ENCODE peak calls at places on chromosome 1, in ten cellular contexts. One of them, this sample, is unnamed. For H3K4me1, the result is how much of the 10 kb centered on the place peaks cover.

GRCh38 chr1:33726274-33726804 is 137.5 kb upstream of the HMGB4 start:
- DNase-seq in GM23248: no peak
- DNase-seq in SK-N-SH: no peak
- DNase-seq in right atrium auricular region: no peak
- DNase-seq in neural progenitor cell: no peak
- DNase-seq in testis: no peak
- DNase-seq in MM.1S: no peak
- DNase-seq in heart left ventricle: no peak
- DNase-seq in adrenal gland: no peak
- DNase-seq in endothelial cell of umbilical vein: no peak
- DNase-seq in this sample: no peak

GRCh38 chr1:205926213-205926612 is 17.0 kb downstream of the SLC26A9 start:
- DNase-seq in SK-N-SH: no peak
- DNase-seq in neural progenitor cell: no peak
- DNase-seq in testis: no peak
- DNase-seq in heart left ventricle: no peak
- DNase-seq in endothelial cell of umbilical vein: no peak
- DNase-seq in GM23248: no peak
- DNase-seq in MM.1S: no peak
- DNase-seq in adrenal gland: no peak
- DNase-seq in right atrium auricular region: no peak
- DNase-seq in this sample: no peak

GRCh38 chr1:227490478-227490877 is 72.9 kb upstream of the ZNF678 start:
- DNase-seq in heart left ventricle: no peak
- DNase-seq in adrenal gland: no peak
- DNase-seq in SK-N-SH: no peak
- DNase-seq in MM.1S: no peak
- DNase-seq in testis: no peak
- DNase-seq in neural progenitor cell: no peak
- DNase-seq in right atrium auricular region: no peak
- DNase-seq in GM23248: no peak
- DNase-seq in endothelial cell of umbilical vein: no peak
- DNase-seq in this sample: no peak

GRCh38 chr1:176719478-176719877 is 256.5 kb downstream of the PAPPA2 start:
- DNase-seq in SK-N-SH: no peak
- DNase-seq in testis: no peak
- DNase-seq in adrenal gland: no peak
- DNase-seq in MM.1S: no peak
- DNase-seq in heart left ventricle: no peak
- DNase-seq in right atrium auricular region: no peak
- DNase-seq in neural progenitor cell: no peak
- DNase-seq in endothelial cell of umbilical vein: no peak
- DNase-seq in GM23248: no peak
- DNase-seq in this sample: no peak

GRCh38 chr1:197327776-197328364 is 59.8 kb downstream of the CRB1 start:
- DNase-seq in heart left ventricle: no peak
- DNase-seq in neural progenitor cell: peak
- DNase-seq in testis: no peak
- DNase-seq in GM23248: peak
- DNase-seq in MM.1S: peak
- DNase-seq in endothelial cell of umbilical vein: peak
- DNase-seq in adrenal gland: no peak
- DNase-seq in SK-N-SH: peak
- DNase-seq in right atrium auricular region: no peak
- DNase-seq in this sample: no peak

GRCh38 chr1:2375246-2375922 is 16.0 kb downstream of the MORN1 start:
- DNase-seq in testis: no peak
- DNase-seq in MM.1S: no peak
- DNase-seq in heart left ventricle: no peak
- DNase-seq in SK-N-SH: no peak
- DNase-seq in right atrium auricular region: no peak
- DNase-seq in endothelial cell of umbilical vein: no peak
- DNase-seq in neural progenitor cell: no peak
- DNase-seq in adrenal gland: no peak
- DNase-seq in GM23248: no peak
- DNase-seq in this sample: no peak

GRCh38 chr1:87684786-87685185 is 356.1 kb downstream of the LMO4 start:
- DNase-seq in heart left ventricle: peak
- DNase-seq in right atrium auricular region: no peak
- DNase-seq in MM.1S: no peak
- DNase-seq in testis: peak
- DNase-seq in endothelial cell of umbilical vein: peak
- DNase-seq in adrenal gland: no peak
- DNase-seq in SK-N-SH: no peak
- DNase-seq in GM23248: peak
- DNase-seq in neural progenitor cell: no peak
- DNase-seq in this sample: peak

GRCh38 chr1:230867119-230867902 is 1.0 kb downstream of the C1orf198 start:
- DNase-seq in right atrium auricular region: no peak
- DNase-seq in testis: no peak
- DNase-seq in neural progenitor cell: no peak
- DNase-seq in endothelial cell of umbilical vein: peak
- DNase-seq in MM.1S: no peak
- DNase-seq in GM23248: peak
- DNase-seq in heart left ventricle: no peak
- DNase-seq in SK-N-SH: no peak
- DNase-seq in adrenal gland: no peak
- DNase-seq in this sample: no peak

GRCh38 chr1:24910751-24911650 is 19.1 kb downstream of the RUNX3 start:
- DNase-seq in adrenal gland: no peak
- DNase-seq in testis: no peak
- DNase-seq in heart left ventricle: no peak
- DNase-seq in MM.1S: no peak
- DNase-seq in right atrium auricular region: no peak
- DNase-seq in neural progenitor cell: no peak
- DNase-seq in endothelial cell of umbilical vein: no peak
- DNase-seq in SK-N-SH: no peak
- DNase-seq in GM23248: no peak
- DNase-seq in this sample: peak

GRCh38 chr1:25990702-25991395 is 7.0 kb downstream of the PAFAH2 start:
- DNase-seq in GM23248: no peak
- DNase-seq in neural progenitor cell: no peak
- DNase-seq in heart left ventricle: no peak
- DNase-seq in MM.1S: no peak
- DNase-seq in adrenal gland: no peak
- DNase-seq in endothelial cell of umbilical vein: no peak
- DNase-seq in testis: no peak
- DNase-seq in SK-N-SH: no peak
- DNase-seq in right atrium auricular region: no peak
- DNase-seq in this sample: no peak

GRCh38 chr1:160951443-160952128 is 3.0 kb downstream of the ITLN2 start:
- DNase-seq in neural progenitor cell: peak
- DNase-seq in right atrium auricular region: no peak
- DNase-seq in endothelial cell of umbilical vein: peak
- DNase-seq in SK-N-SH: peak
- DNase-seq in testis: peak
- DNase-seq in GM23248: peak
- DNase-seq in adrenal gland: peak
- DNase-seq in heart left ventricle: peak
- DNase-seq in MM.1S: peak
- DNase-seq in this sample: peak

GRCh38 chr1:152926091-152926490 is 17.7 kb downstream of the IVL start:
- DNase-seq in heart left ventricle: no peak
- DNase-seq in GM23248: peak
- DNase-seq in SK-N-SH: no peak
- DNase-seq in testis: no peak
- DNase-seq in MM.1S: peak
- DNase-seq in adrenal gland: no peak
- DNase-seq in right atrium auricular region: no peak
- DNase-seq in neural progenitor cell: no peak
- DNase-seq in endothelial cell of umbilical vein: no peak
- DNase-seq in this sample: no peak

GRCh38 chr1:59936358-59936821 is 9.8 kb upstream of the CYP2J2 start:
- DNase-seq in endothelial cell of umbilical vein: no peak
- DNase-seq in heart left ventricle: no peak
- DNase-seq in testis: no peak
- DNase-seq in MM.1S: no peak
- DNase-seq in GM23248: no peak
- DNase-seq in adrenal gland: no peak
- DNase-seq in right atrium auricular region: no peak
- DNase-seq in neural progenitor cell: no peak
- DNase-seq in SK-N-SH: no peak
- DNase-seq in this sample: no peak

GRCh38 chr1:174358344-174358743 is 89.4 kb upstream of the GPR52 start:
- DNase-seq in MM.1S: no peak
- DNase-seq in testis: peak
- DNase-seq in adrenal gland: no peak
- DNase-seq in heart left ventricle: no peak
- DNase-seq in GM23248: no peak
- DNase-seq in neural progenitor cell: no peak
- DNase-seq in SK-N-SH: no peak
- DNase-seq in right atrium auricular region: no peak
- DNase-seq in endothelial cell of umbilical vein: no peak
- DNase-seq in this sample: no peak

GRCh38 chr1:109632671-109633346 is 13.2 kb downstream of the AMPD2 start:
- DNase-seq in GM23248: no peak
- DNase-seq in testis: peak
- DNase-seq in heart left ventricle: no peak
- DNase-seq in MM.1S: no peak
- DNase-seq in SK-N-SH: peak
- DNase-seq in neural progenitor cell: peak
- DNase-seq in endothelial cell of umbilical vein: no peak
- DNase-seq in adrenal gland: peak
- DNase-seq in right atrium auricular region: peak
- DNase-seq in this sample: no peak

GRCh38 chr1:200207711-200208126 is 180.2 kb downstream of the NR5A2 start:
- DNase-seq in testis: no peak
- DNase-seq in neural progenitor cell: no peak
- DNase-seq in MM.1S: peak
- DNase-seq in adrenal gland: no peak
- DNase-seq in GM23248: peak
- DNase-seq in endothelial cell of umbilical vein: no peak
- DNase-seq in heart left ventricle: no peak
- DNase-seq in SK-N-SH: no peak
- DNase-seq in right atrium auricular region: no peak
- DNase-seq in this sample: no peak

GRCh38 chr1:171841931-171842723 is 829 bp downstream of the DNM3 start:
- DNase-seq in testis: peak
- DNase-seq in right atrium auricular region: no peak
- DNase-seq in GM23248: peak
- DNase-seq in neural progenitor cell: peak
- DNase-seq in adrenal gland: peak
- DNase-seq in SK-N-SH: peak
- DNase-seq in endothelial cell of umbilical vein: peak
- DNase-seq in MM.1S: no peak
- DNase-seq in heart left ventricle: peak
- DNase-seq in this sample: peak

DNA sequence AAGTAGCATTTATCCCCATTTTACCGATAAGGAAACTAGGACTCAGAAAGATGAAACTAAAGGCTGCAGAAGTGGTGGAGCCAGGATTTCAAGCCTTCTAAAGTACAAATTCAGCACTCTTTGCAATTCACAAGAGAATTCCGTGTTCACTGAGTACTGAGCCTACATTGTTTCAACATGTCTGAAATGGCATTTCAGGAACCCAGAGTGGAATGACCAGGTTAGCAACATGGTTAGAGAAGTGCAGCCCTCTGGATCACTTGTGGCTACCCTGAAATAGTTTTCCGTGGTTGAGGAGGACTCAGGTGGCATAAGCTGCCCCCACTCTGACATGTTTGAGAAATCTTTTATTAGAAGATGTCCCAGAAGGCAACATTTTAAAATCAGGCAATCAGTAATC is 6.6 kb downstream of the MYCL start:
- DNase-seq in MM.1S: no peak
- DNase-seq in testis: no peak
- DNase-seq in GM23248: no peak
- DNase-seq in right atrium auricular region: no peak
- DNase-seq in neural progenitor cell: no peak
- DNase-seq in heart left ventricle: no peak
- DNase-seq in SK-N-SH: no peak
- DNase-seq in adrenal gland: no peak
- DNase-seq in endothelial cell of umbilical vein: no peak
- DNase-seq in this sample: no peak
- H3K4me1 ChIP-seq in MM.1S: under half
- H3K4me1 ChIP-seq in testis: under half
- H3K4me1 ChIP-seq in GM23248: under half
- H3K4me1 ChIP-seq in right atrium auricular region: under half
- H3K4me1 ChIP-seq in neural progenitor cell: half or more
- H3K4me1 ChIP-seq in heart left ventricle: under half
- H3K4me1 ChIP-seq in SK-N-SH: under half
- H3K4me1 ChIP-seq in adrenal gland: under half
- H3K4me1 ChIP-seq in endothelial cell of umbilical vein: under half
- H3K4me1 ChIP-seq in this sample: under half

GRCh38 chr1:114355240-114355639 is 155.8 kb downstream of the TRIM33 start:
- DNase-seq in adrenal gland: no peak
- DNase-seq in heart left ventricle: no peak
- DNase-seq in testis: no peak
- DNase-seq in right atrium auricular region: no peak
- DNase-seq in GM23248: no peak
- DNase-seq in neural progenitor cell: no peak
- DNase-seq in MM.1S: no peak
- DNase-seq in SK-N-SH: no peak
- DNase-seq in endothelial cell of umbilical vein: no peak
- DNase-seq in this sample: no peak

DNA sequence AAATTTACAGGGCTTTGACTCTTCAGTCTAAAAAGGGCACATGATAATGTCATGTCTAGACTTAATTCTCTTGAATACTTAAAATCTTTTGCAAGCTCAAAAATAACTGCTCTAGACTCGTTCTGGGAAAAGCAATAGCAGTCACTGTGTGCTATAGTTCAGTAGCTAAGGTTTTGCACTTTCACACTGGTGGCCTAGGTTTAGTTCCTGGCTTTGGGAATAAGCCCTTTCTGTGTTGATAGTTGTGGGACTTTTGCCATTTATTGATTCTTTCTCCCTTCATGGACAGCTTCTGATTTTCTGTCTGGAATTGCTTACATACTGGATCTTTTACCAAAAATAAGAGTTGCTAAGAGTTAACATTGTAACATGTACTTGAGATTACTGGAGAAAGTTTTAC is 151.2 kb downstream of the TRIM33 start:
- DNase-seq in SK-N-SH: no peak
- DNase-seq in right atrium auricular region: no peak
- DNase-seq in heart left ventricle: no peak
- DNase-seq in MM.1S: no peak
- DNase-seq in GM23248: no peak
- DNase-seq in endothelial cell of umbilical vein: no peak
- DNase-seq in adrenal gland: no peak
- DNase-seq in neural progenitor cell: no peak
- DNase-seq in testis: no peak
- DNase-seq in this sample: no peak
- H3K4me1 ChIP-seq in SK-N-SH: under half
- H3K4me1 ChIP-seq in right atrium auricular region: under half
- H3K4me1 ChIP-seq in heart left ventricle: under half
- H3K4me1 ChIP-seq in MM.1S: under half
- H3K4me1 ChIP-seq in GM23248: under half
- H3K4me1 ChIP-seq in endothelial cell of umbilical vein: under half
- H3K4me1 ChIP-seq in adrenal gland: under half
- H3K4me1 ChIP-seq in neural progenitor cell: under half
- H3K4me1 ChIP-seq in testis: under half
- H3K4me1 ChIP-seq in this sample: under half

GRCh38 chr1:12479311-12479710 is 138.7 kb downstream of the DHRS3 start:
- DNase-seq in right atrium auricular region: no peak
- DNase-seq in neural progenitor cell: no peak
- DNase-seq in SK-N-SH: no peak
- DNase-seq in adrenal gland: no peak
- DNase-seq in testis: no peak
- DNase-seq in endothelial cell of umbilical vein: no peak
- DNase-seq in heart left ventricle: no peak
- DNase-seq in MM.1S: no peak
- DNase-seq in GM23248: no peak
- DNase-seq in this sample: no peak
- H3K4me1 ChIP-seq in right atrium auricular region: half or more
- H3K4me1 ChIP-seq in neural progenitor cell: under half
- H3K4me1 ChIP-seq in SK-N-SH: under half
- H3K4me1 ChIP-seq in adrenal gland: under half
- H3K4me1 ChIP-seq in testis: under half
- H3K4me1 ChIP-seq in endothelial cell of umbilical vein: half or more
- H3K4me1 ChIP-seq in heart left ventricle: under half
- H3K4me1 ChIP-seq in MM.1S: under half
- H3K4me1 ChIP-seq in GM23248: under half
- H3K4me1 ChIP-seq in this sample: half or more

GRCh38 chr1:193479187-193479586 is 292.8 kb upstream of the B3GALT2 start:
- DNase-seq in neural progenitor cell: no peak
- DNase-seq in heart left ventricle: no peak
- DNase-seq in SK-N-SH: no peak
- DNase-seq in testis: no peak
- DNase-seq in MM.1S: peak
- DNase-seq in adrenal gland: no peak
- DNase-seq in GM23248: no peak
- DNase-seq in endothelial cell of umbilical vein: no peak
- DNase-seq in right atrium auricular region: no peak
- DNase-seq in this sample: no peak
- H3K4me1 ChIP-seq in neural progenitor cell: under half
- H3K4me1 ChIP-seq in heart left ventricle: under half
- H3K4me1 ChIP-seq in SK-N-SH: under half
- H3K4me1 ChIP-seq in testis: under half
- H3K4me1 ChIP-seq in MM.1S: under half
- H3K4me1 ChIP-seq in adrenal gland: under half
- H3K4me1 ChIP-seq in GM23248: under half
- H3K4me1 ChIP-seq in endothelial cell of umbilical vein: under half
- H3K4me1 ChIP-seq in right atrium auricular region: under half
- H3K4me1 ChIP-seq in this sample: under half